ENCODE peak calls at places on chromosomes 13 and 19, in six cellular contexts. One of them, this sample, is unnamed.

GRCh38 chr13:51768378-51768921 is 35.5 kb downstream of the DHRS12 start:
- DNase-seq in IMR-90: no peak
- DNase-seq in H9: peak
- DNase-seq in trophoblast cell: no peak
- DNase-seq in neuronal stem cell: peak
- DNase-seq in mesenchymal stem cell: no peak
- DNase-seq in this sample: peak

GRCh38 chr13:93775507-93776108 is 549.0 kb downstream of the GPC6 start:
- DNase-seq in IMR-90: peak
- DNase-seq in H9: no peak
- DNase-seq in trophoblast cell: peak
- DNase-seq in neuronal stem cell: no peak
- DNase-seq in mesenchymal stem cell: peak
- DNase-seq in this sample: no peak

GRCh38 chr13:107681611-107682010 is 533.7 kb downstream of the LIG4 start:
- DNase-seq in IMR-90: no peak
- DNase-seq in H9: no peak
- DNase-seq in trophoblast cell: no peak
- DNase-seq in neuronal stem cell: no peak
- DNase-seq in mesenchymal stem cell: peak
- DNase-seq in this sample: no peak

GRCh38 chr13:99150575-99151370 is 49.9 kb upstream of the UBAC2 start:
- DNase-seq in IMR-90: peak
- DNase-seq in H9: no peak
- DNase-seq in trophoblast cell: peak
- DNase-seq in neuronal stem cell: no peak
- DNase-seq in mesenchymal stem cell: peak
- DNase-seq in this sample: no peak

GRCh38 chr13:65217459-65217858 is 2012.7 kb downstream of the PCDH9 start:
- DNase-seq in IMR-90: no peak
- DNase-seq in H9: no peak
- DNase-seq in trophoblast cell: peak
- DNase-seq in neuronal stem cell: no peak
- DNase-seq in mesenchymal stem cell: no peak
- DNase-seq in this sample: no peak

GRCh38 chr19:40403262-40403984 is 9.8 kb downstream of the PRX start:
- DNase-seq in IMR-90: peak
- DNase-seq in H9: peak
- DNase-seq in trophoblast cell: peak
- DNase-seq in neuronal stem cell: peak
- DNase-seq in mesenchymal stem cell: peak
- DNase-seq in this sample: peak

GRCh38 chr13:22812793-22813192 is 368.0 kb upstream of the SGCG start:
- DNase-seq in IMR-90: no peak
- DNase-seq in H9: no peak
- DNase-seq in trophoblast cell: peak
- DNase-seq in neuronal stem cell: no peak
- DNase-seq in mesenchymal stem cell: no peak
- DNase-seq in this sample: no peak

GRCh38 chr13:88097541-88097940 is 426.4 kb downstream of the SLITRK5 start:
- DNase-seq in IMR-90: no peak
- DNase-seq in H9: no peak
- DNase-seq in trophoblast cell: no peak
- DNase-seq in neuronal stem cell: no peak
- DNase-seq in mesenchymal stem cell: no peak
- DNase-seq in this sample: no peak

GRCh38 chr13:112893570-112894422 is 75.2 kb upstream of the MCF2L start:
- DNase-seq in IMR-90: peak
- DNase-seq in H9: peak
- DNase-seq in trophoblast cell: no peak
- DNase-seq in neuronal stem cell: peak
- DNase-seq in mesenchymal stem cell: peak
- DNase-seq in this sample: peak

GRCh38 chr13:78430166-78430791 is 173.1 kb downstream of the POU4F1 start:
- DNase-seq in IMR-90: no peak
- DNase-seq in H9: peak
- DNase-seq in trophoblast cell: no peak
- DNase-seq in neuronal stem cell: peak
- DNase-seq in mesenchymal stem cell: no peak
- DNase-seq in this sample: peak

GRCh38 chr13:19890030-19890429 is 26.6 kb upstream of the ZMYM5 start:
- DNase-seq in IMR-90: no peak
- DNase-seq in H9: no peak
- DNase-seq in trophoblast cell: no peak
- DNase-seq in neuronal stem cell: no peak
- DNase-seq in mesenchymal stem cell: no peak
- DNase-seq in this sample: no peak

GRCh38 chr13:101152184-101152583 is 264.1 kb downstream of the NALCN start:
- DNase-seq in IMR-90: no peak
- DNase-seq in H9: no peak
- DNase-seq in trophoblast cell: no peak
- DNase-seq in neuronal stem cell: no peak
- DNase-seq in mesenchymal stem cell: peak
- DNase-seq in this sample: no peak

GRCh38 chr19:38841787-38842438 is 7.9 kb downstream of the HNRNPL start:
- DNase-seq in IMR-90: no peak
- DNase-seq in H9: no peak
- DNase-seq in trophoblast cell: no peak
- DNase-seq in neuronal stem cell: no peak
- DNase-seq in mesenchymal stem cell: no peak
- DNase-seq in this sample: no peak

GRCh38 chr19:14112809-14113385 is 4.7 kb downstream of the PRKACA start:
- DNase-seq in IMR-90: no peak
- DNase-seq in H9: no peak
- DNase-seq in trophoblast cell: no peak
- DNase-seq in neuronal stem cell: no peak
- DNase-seq in mesenchymal stem cell: no peak
- DNase-seq in this sample: no peak

GRCh38 chr19:30498707-30499106 is 126.5 kb downstream of the ZNF536 start:
- DNase-seq in IMR-90: no peak
- DNase-seq in H9: peak
- DNase-seq in trophoblast cell: no peak
- DNase-seq in neuronal stem cell: no peak
- DNase-seq in mesenchymal stem cell: no peak
- DNase-seq in this sample: peak

GRCh38 chr19:4606921-4607678 is 32.2 kb upstream of the TNFAIP8L1 start:
- DNase-seq in IMR-90: no peak
- DNase-seq in H9: peak
- DNase-seq in trophoblast cell: no peak
- DNase-seq in neuronal stem cell: peak
- DNase-seq in mesenchymal stem cell: peak
- DNase-seq in this sample: peak

GRCh38 chr13:26022538-26023292 is 29.1 kb downstream of the SHISA2 start:
- DNase-seq in IMR-90: peak
- DNase-seq in H9: no peak
- DNase-seq in trophoblast cell: peak
- DNase-seq in neuronal stem cell: no peak
- DNase-seq in mesenchymal stem cell: peak
- DNase-seq in this sample: no peak

GRCh38 chr13:61612192-61612591 is 196.5 kb upstream of the PCDH20 start:
- DNase-seq in IMR-90: no peak
- DNase-seq in H9: no peak
- DNase-seq in trophoblast cell: no peak
- DNase-seq in neuronal stem cell: no peak
- DNase-seq in mesenchymal stem cell: no peak
- DNase-seq in this sample: no peak

GRCh38 chr19:10408511-10409291 is 5.4 kb upstream of the CDC37 start:
- DNase-seq in IMR-90: no peak
- DNase-seq in H9: no peak
- DNase-seq in trophoblast cell: no peak
- DNase-seq in neuronal stem cell: no peak
- DNase-seq in mesenchymal stem cell: no peak
- DNase-seq in this sample: no peak

GRCh38 chr19:35006342-35006998 is 6.3 kb downstream of the GRAMD1A start:
- DNase-seq in IMR-90: peak
- DNase-seq in H9: no peak
- DNase-seq in trophoblast cell: peak
- DNase-seq in neuronal stem cell: no peak
- DNase-seq in mesenchymal stem cell: peak
- DNase-seq in this sample: no peak

GRCh38 chr19:38309615-38310278 is 5.7 kb downstream of the C19orf33 start:
- DNase-seq in IMR-90: no peak
- DNase-seq in H9: no peak
- DNase-seq in trophoblast cell: no peak
- DNase-seq in neuronal stem cell: no peak
- DNase-seq in mesenchymal stem cell: no peak
- DNase-seq in this sample: no peak

GRCh38 chr19:49067554-49067953 is 2.9 kb upstream of the NTF4 start:
- DNase-seq in IMR-90: no peak
- DNase-seq in H9: no peak
- DNase-seq in trophoblast cell: no peak
- DNase-seq in neuronal stem cell: no peak
- DNase-seq in mesenchymal stem cell: no peak
- DNase-seq in this sample: no peak

GRCh38 chr19:38869160-38869835 is 8.8 kb downstream of the RINL start:
- DNase-seq in IMR-90: no peak
- DNase-seq in H9: peak
- DNase-seq in trophoblast cell: no peak
- DNase-seq in neuronal stem cell: no peak
- DNase-seq in mesenchymal stem cell: no peak
- DNase-seq in this sample: no peak

GRCh38 chr13:51585696-51586095 is 1.4 kb downstream of the WDFY2 start:
- DNase-seq in IMR-90: peak
- DNase-seq in H9: no peak
- DNase-seq in trophoblast cell: no peak
- DNase-seq in neuronal stem cell: no peak
- DNase-seq in mesenchymal stem cell: peak
- DNase-seq in this sample: no peak

GRCh38 chr19:23787106-23787505 is 28.4 kb upstream of the ZNF681 start:
- DNase-seq in IMR-90: peak
- DNase-seq in H9: no peak
- DNase-seq in trophoblast cell: peak
- DNase-seq in neuronal stem cell: no peak
- DNase-seq in mesenchymal stem cell: peak
- DNase-seq in this sample: no peak

GRCh38 chr13:74136089-74136658 is 2.0 kb upstream of the KLF12 start:
- DNase-seq in IMR-90: peak
- DNase-seq in H9: no peak
- DNase-seq in trophoblast cell: no peak
- DNase-seq in neuronal stem cell: no peak
- DNase-seq in mesenchymal stem cell: peak
- DNase-seq in this sample: no peak

GRCh38 chr13:84653915-84654534 is 771.8 kb upstream of the SLITRK1 start:
- DNase-seq in IMR-90: no peak
- DNase-seq in H9: no peak
- DNase-seq in trophoblast cell: no peak
- DNase-seq in neuronal stem cell: no peak
- DNase-seq in mesenchymal stem cell: no peak
- DNase-seq in this sample: no peak

GRCh38 chr13:76389321-76389720 is 496.9 kb downstream of the KCTD12 start:
- DNase-seq in IMR-90: no peak
- DNase-seq in H9: no peak
- DNase-seq in trophoblast cell: no peak
- DNase-seq in neuronal stem cell: no peak
- DNase-seq in mesenchymal stem cell: no peak
- DNase-seq in this sample: no peak

GRCh38 chr13:99371956-99372355 is 64.8 kb upstream of the GPR183 start:
- DNase-seq in IMR-90: no peak
- DNase-seq in H9: no peak
- DNase-seq in trophoblast cell: no peak
- DNase-seq in neuronal stem cell: no peak
- DNase-seq in mesenchymal stem cell: no peak
- DNase-seq in this sample: no peak

GRCh38 chr13:99382428-99383133 is 75.4 kb upstream of the GPR183 start:
- DNase-seq in IMR-90: no peak
- DNase-seq in H9: peak
- DNase-seq in trophoblast cell: no peak
- DNase-seq in neuronal stem cell: no peak
- DNase-seq in mesenchymal stem cell: no peak
- DNase-seq in this sample: no peak

GRCh38 chr19:21483589-21484170 is 21.7 kb upstream of the ZNF429 start:
- DNase-seq in IMR-90: no peak
- DNase-seq in H9: peak
- DNase-seq in trophoblast cell: peak
- DNase-seq in neuronal stem cell: no peak
- DNase-seq in mesenchymal stem cell: no peak
- DNase-seq in this sample: peak

GRCh38 chr19:20182232-20182785 is 15.3 kb downstream of the ZNF486 start:
- DNase-seq in IMR-90: no peak
- DNase-seq in H9: no peak
- DNase-seq in trophoblast cell: no peak
- DNase-seq in neuronal stem cell: no peak
- DNase-seq in mesenchymal stem cell: no peak
- DNase-seq in this sample: no peak
- H3K14ac ChIP-seq in IMR-90: no peak
- H3K14ac ChIP-seq in H9: no peak
- H3K14ac ChIP-seq in trophoblast cell: no peak
- H3K14ac ChIP-seq in neuronal stem cell: no peak
- H3K14ac ChIP-seq in mesenchymal stem cell: no peak
- H3K14ac ChIP-seq in this sample: no peak

DNA sequence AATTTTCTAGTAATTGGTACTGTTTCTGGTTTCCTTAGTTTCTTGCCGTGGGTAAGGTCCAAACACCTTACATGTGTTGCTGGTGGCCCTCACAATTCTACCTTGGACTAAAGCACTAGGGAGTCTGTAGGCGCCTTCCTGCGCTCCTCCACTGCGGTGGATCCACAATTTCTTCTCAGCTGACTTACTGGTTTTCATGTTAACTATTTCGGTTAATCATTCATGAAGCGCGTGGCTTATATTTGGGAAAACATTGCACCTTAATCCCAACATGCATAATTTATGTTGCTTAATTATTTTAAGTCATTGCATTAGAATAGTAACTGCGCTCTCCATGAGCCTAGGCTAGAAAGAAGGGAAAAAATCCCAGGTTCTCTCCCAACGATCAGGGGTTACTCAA is 37.7 kb downstream of the ARHGEF7 start:
- DNase-seq in IMR-90: no peak
- DNase-seq in H9: no peak
- DNase-seq in trophoblast cell: peak
- DNase-seq in neuronal stem cell: peak
- DNase-seq in mesenchymal stem cell: no peak
- DNase-seq in this sample: no peak
- H3K14ac ChIP-seq in IMR-90: peak
- H3K14ac ChIP-seq in H9: peak
- H3K14ac ChIP-seq in trophoblast cell: peak
- H3K14ac ChIP-seq in neuronal stem cell: peak
- H3K14ac ChIP-seq in mesenchymal stem cell: no peak
- H3K14ac ChIP-seq in this sample: no peak

GRCh38 chr19:52622261-52622660 is 15.9 kb downstream of the ZNF83 start:
- DNase-seq in IMR-90: no peak
- DNase-seq in H9: no peak
- DNase-seq in trophoblast cell: no peak
- DNase-seq in neuronal stem cell: no peak
- DNase-seq in mesenchymal stem cell: no peak
- DNase-seq in this sample: no peak
- H3K14ac ChIP-seq in IMR-90: no peak
- H3K14ac ChIP-seq in H9: no peak
- H3K14ac ChIP-seq in trophoblast cell: no peak
- H3K14ac ChIP-seq in neuronal stem cell: no peak
- H3K14ac ChIP-seq in mesenchymal stem cell: no peak
- H3K14ac ChIP-seq in this sample: no peak

DNA sequence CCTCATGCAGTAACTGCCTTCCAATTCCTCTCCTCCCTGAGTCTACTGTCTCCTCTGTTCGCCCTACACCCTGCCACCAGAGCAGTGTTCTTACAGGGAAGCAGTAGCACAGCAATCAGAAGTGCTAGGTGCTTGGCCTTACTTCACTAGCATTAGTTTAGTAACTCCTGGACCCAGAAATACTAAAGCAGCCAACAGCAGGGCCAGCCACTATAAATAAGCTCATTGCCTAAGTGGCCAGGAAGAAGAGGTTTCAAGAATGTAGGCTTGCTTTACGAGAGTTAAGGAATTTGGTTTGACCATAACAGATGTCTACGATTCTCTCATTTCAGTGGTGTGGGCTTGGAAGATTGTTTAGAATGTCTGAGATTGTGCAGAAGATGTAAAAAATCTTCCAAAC is 103.4 kb downstream of the ZAR1L start:
- DNase-seq in IMR-90: peak
- DNase-seq in H9: no peak
- DNase-seq in trophoblast cell: peak
- DNase-seq in neuronal stem cell: no peak
- DNase-seq in mesenchymal stem cell: peak
- DNase-seq in this sample: no peak
- H3K14ac ChIP-seq in IMR-90: peak
- H3K14ac ChIP-seq in H9: no peak
- H3K14ac ChIP-seq in trophoblast cell: no peak
- H3K14ac ChIP-seq in neuronal stem cell: no peak
- H3K14ac ChIP-seq in mesenchymal stem cell: no peak
- H3K14ac ChIP-seq in this sample: no peak